ENCODE peak calls at places on chromosome 17, in seven cellular contexts. E is brain microvascular endothelial cell; M is A549; X is naive thymus-derived CD4-positive, alpha-beta T cell; P is cardiac muscle cell; B is OCI-LY7; H is tibial nerve. G is an unnamed sample.

GRCh38 chr17:1511756-1512321 is 4.6 kb downstream of the INPP5K start:
- DNase-seq in H (no peak), E (no peak), M (no peak), P (peak), X (no peak), B (no peak), G (no peak)

GRCh38 chr17:73888875-73889274 is 244.6 kb upstream of the SDK2 start:
- DNase-seq in M (no peak), X (no peak), H (peak), E (no peak), B (no peak), P (no peak), G (no peak)

GRCh38 chr17:14672830-14673229 is 371.9 kb downstream of the HS3ST3B1 start:
- DNase-seq in P (peak), X (no peak), H (no peak), M (no peak), E (peak), B (no peak), G (no peak)

GRCh38 chr17:73941919-73942530 is 261.5 kb upstream of the RPL38 start:
- DNase-seq in H (no peak), B (no peak), M (no peak), X (no peak), P (no peak), E (no peak), G (no peak)

GRCh38 chr17:71878271-71878670 is 242.5 kb upstream of the SOX9 start:
- DNase-seq in X (no peak), E (no peak), M (no peak), B (no peak), H (no peak), P (no peak), G (no peak)

GRCh38 chr17:45428954-45429337 is 3.7 kb downstream of the ARHGAP27 start:
- DNase-seq in P (no peak), E (no peak), M (no peak), X (no peak), H (no peak), B (peak), G (no peak)

GRCh38 chr17:82838386-82839063 is 1.3 kb downstream of the ZNF750 start:
- DNase-seq in B (no peak), H (peak), P (peak), E (no peak), M (no peak), X (no peak), G (no peak)

GRCh38 chr17:64658931-64659330 is 3.2 kb downstream of the SMURF2 start:
- DNase-seq in M (peak), B (no peak), H (no peak), X (no peak), P (peak), E (peak), G (no peak)

GRCh38 chr17:63531022-63531965 is 8.1 kb downstream of the KCNH6 start:
- DNase-seq in M (no peak), P (no peak), E (no peak), B (no peak), H (no peak), X (no peak), G (no peak)

GRCh38 chr17:1487939-1488825 is 4.3 kb downstream of the MYO1C start:
- DNase-seq in E (peak), H (peak), X (peak), M (peak), P (peak), B (peak), G (peak)

GRCh38 chr17:75681289-75681688 is 14.2 kb downstream of the SAP30BP start:
- DNase-seq in X (no peak), M (no peak), B (no peak), H (no peak), E (peak), P (peak), G (no peak)

GRCh38 chr17:1627987-1628855 is at the start of gene SLC43A2:
- DNase-seq in M (peak), X (peak), H (peak), B (peak), P (peak), E (peak), G (peak)

GRCh38 chr17:74923538-74924249 is 379 bp upstream of the OTOP2 start:
- DNase-seq in P (peak), M (peak), H (peak), E (peak), X (peak), B (peak), G (peak)

GRCh38 chr17:80984749-80985148 is 6.9 kb upstream of the CHMP6 start:
- DNase-seq in M (peak), B (no peak), E (peak), H (no peak), X (no peak), P (peak), G (no peak)

GRCh38 chr17:77332034-77332971 is 191.5 kb downstream of the SEC14L1 start:
- DNase-seq in X (peak), H (no peak), E (no peak), B (peak), M (no peak), P (no peak), G (peak)

GRCh38 chr17:559699-560378 is 154.8 kb downstream of the VPS53 start:
- DNase-seq in X (no peak), E (peak), B (no peak), M (peak), P (peak), H (peak), G (no peak)

GRCh38 chr17:1495265-1495664 is 2.8 kb upstream of the MYO1C start:
- DNase-seq in E (no peak), M (no peak), H (no peak), X (no peak), B (no peak), P (no peak), G (no peak)

GRCh38 chr17:1995321-1996242 is 29.6 kb downstream of the RTN4RL1 start:
- DNase-seq in E (no peak), H (no peak), M (no peak), P (no peak), X (no peak), B (no peak), G (no peak)

GRCh38 chr17:81401727-81402529 is 6.7 kb downstream of the BAHCC1 start:
- DNase-seq in X (no peak), H (no peak), B (peak), P (peak), E (no peak), M (peak), G (no peak)

GRCh38 chr17:80295559-80295958 is 34.9 kb downstream of the RNF213 start:
- DNase-seq in X (no peak), H (no peak), E (no peak), B (no peak), P (no peak), M (no peak), G (no peak)

DNA sequence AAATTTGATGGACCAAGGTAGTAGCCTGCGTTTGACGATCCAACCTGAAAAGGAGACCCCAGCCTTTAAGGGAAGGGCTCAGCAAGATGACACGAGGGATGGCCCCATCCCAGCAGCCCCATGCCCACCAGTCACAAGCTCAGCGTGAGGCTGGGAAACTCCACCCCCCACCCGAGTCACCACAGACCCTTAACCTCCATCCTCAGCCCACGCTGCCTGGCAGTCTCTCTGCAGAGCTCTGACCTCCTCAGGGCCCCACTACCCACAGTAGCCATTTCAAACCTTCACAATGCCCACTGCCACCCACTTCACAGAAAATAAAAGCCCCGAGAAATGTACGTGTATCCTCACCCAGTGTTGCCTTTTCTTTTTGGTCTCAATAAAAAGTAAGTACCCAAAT is 18.7 kb downstream of the USP36 start:
- DNase-seq in H (no peak), B (no peak), X (no peak), E (no peak), P (no peak), M (no peak), G (no peak)
- H3K27ac ChIP-seq in H (peak), B (no peak), X (peak), E (peak), P (no peak), M (no peak), G (no peak)

GRCh38 chr17:38674749-38675615 is at the start of gene EPOP:
- DNase-seq in E (peak), B (peak), P (peak), M (peak), H (peak), X (peak), G (peak)
- H3K27ac ChIP-seq in E (no peak), B (peak), P (no peak), M (peak), H (no peak), X (peak), G (peak)

DNA sequence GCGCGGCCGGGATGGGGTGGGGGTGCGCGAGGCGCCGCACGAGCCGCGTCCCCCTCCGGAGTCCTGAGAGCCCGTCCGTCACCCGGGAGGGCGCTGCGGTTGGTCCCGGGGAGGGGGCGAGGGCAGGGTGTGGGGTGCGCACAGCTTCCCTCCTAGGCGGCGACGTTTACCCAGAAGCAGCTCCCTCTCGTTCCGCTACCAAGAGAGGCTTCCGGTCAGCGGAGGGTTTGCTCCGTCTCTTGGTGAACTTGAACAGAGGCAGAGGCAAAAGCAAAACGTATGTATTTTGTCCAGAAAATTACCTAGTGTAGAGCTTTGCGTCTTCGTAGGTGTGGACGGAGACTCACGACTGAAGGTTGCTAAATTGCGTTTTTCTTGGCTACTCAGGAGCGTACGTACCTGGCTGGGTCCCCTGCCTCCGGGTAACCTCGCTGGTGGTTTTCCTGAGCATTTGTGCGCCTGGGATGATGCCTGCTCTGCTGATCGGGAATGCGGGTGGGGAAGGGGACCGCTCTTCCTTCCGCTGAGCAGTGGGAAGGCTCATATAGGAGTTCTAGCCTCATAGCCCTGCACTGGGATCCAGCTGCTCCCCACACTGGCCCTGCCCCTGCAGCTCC is 824 bp downstream of the WSCD1 start:
- DNase-seq in P (no peak), X (no peak), B (no peak), E (no peak), M (peak), H (no peak), G (no peak)
- H3K27ac ChIP-seq in P (no peak), X (no peak), B (no peak), E (no peak), M (peak), H (no peak), G (no peak)

DNA sequence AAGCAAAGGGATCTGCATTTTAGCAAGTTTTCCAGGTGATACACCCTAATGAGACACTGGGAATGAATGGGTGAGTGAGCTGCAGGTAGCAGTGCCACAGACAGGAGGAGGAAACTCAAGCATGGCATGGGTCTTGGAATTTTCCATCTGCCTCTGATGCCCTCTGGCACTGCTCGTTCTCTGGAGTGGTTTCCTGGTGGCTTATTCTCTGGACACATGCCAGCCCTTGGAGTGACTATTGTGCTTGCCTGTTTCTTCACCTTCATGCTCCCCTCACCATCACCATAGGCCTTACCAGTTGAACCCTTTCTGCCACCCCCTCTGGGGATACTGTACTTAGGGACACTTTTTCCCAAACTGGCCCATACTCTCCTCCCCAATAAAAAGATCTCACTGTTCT is 1.6 kb downstream of the COASY start:
- DNase-seq in H (no peak), E (no peak), X (no peak), B (no peak), P (no peak), M (no peak), G (no peak)
- H3K27ac ChIP-seq in H (no peak), E (no peak), X (peak), B (peak), P (no peak), M (peak), G (peak)

DNA sequence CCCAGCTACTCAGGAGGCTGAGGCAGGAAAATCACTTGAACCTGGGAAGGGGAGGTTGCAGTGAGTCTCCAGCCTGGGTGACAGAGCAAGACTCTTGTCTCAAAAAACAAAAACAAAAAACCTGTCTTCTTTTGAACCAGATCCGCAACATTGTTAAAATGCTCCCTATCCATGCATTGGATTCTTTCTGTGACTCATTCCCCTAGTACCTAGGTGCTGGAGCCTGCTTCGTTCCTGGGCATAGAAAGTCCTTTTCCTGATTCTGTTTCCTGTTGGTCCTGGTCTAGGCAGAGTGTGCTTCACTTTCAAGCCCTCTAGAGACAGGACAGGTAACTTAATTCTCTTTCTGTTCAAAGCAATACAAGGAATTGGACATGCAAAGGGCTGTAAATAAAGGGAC is 5.2 kb downstream of the EPN2 start:
- DNase-seq in E (no peak), X (no peak), M (no peak), B (no peak), P (no peak), H (no peak), G (no peak)
- H3K27ac ChIP-seq in E (no peak), X (no peak), M (no peak), B (peak), P (peak), H (no peak), G (no peak)

GRCh38 chr17:57165754-57166153 is 80.7 kb downstream of the AKAP1 start:
- DNase-seq in E (no peak), H (no peak), P (no peak), B (no peak), M (no peak), X (no peak), G (no peak)

GRCh38 chr17:57164814-57165213 is 79.8 kb downstream of the AKAP1 start:
- DNase-seq in P (no peak), E (no peak), X (no peak), B (no peak), M (no peak), H (no peak), G (no peak)

GRCh38 chr17:57158795-57159194 is 73.7 kb downstream of the AKAP1 start:
- DNase-seq in X (no peak), B (no peak), M (no peak), H (no peak), E (no peak), P (no peak), G (no peak)

GRCh38 chr17:57158296-57158695 is 73.2 kb downstream of the AKAP1 start:
- DNase-seq in X (no peak), P (no peak), M (peak), B (no peak), H (no peak), E (no peak), G (no peak)

GRCh38 chr17:57160624-57161023 is 75.6 kb downstream of the AKAP1 start:
- DNase-seq in M (no peak), P (no peak), B (no peak), E (no peak), X (no peak), H (no peak), G (no peak)
- H3K27ac ChIP-seq in M (no peak), P (no peak), B (no peak), E (no peak), X (no peak), H (no peak), G (no peak)

GRCh38 chr17:79153367-79154130 is 78.9 kb downstream of the ENGASE start:
- DNase-seq in X (no peak), B (no peak), H (no peak), P (no peak), E (no peak), M (no peak), G (no peak)

GRCh38 chr17:79156463-79157095 is 82.0 kb downstream of the ENGASE start:
- DNase-seq in H (no peak), P (no peak), B (no peak), E (no peak), X (no peak), M (no peak), G (no peak)

GRCh38 chr17:79154951-79155557 is 80.4 kb downstream of the ENGASE start:
- DNase-seq in H (no peak), B (no peak), E (no peak), M (no peak), P (no peak), X (no peak), G (no peak)

GRCh38 chr17:79154446-79154845 is 79.8 kb downstream of the ENGASE start:
- DNase-seq in H (no peak), E (no peak), M (no peak), B (no peak), X (no peak), P (no peak), G (no peak)

DNA sequence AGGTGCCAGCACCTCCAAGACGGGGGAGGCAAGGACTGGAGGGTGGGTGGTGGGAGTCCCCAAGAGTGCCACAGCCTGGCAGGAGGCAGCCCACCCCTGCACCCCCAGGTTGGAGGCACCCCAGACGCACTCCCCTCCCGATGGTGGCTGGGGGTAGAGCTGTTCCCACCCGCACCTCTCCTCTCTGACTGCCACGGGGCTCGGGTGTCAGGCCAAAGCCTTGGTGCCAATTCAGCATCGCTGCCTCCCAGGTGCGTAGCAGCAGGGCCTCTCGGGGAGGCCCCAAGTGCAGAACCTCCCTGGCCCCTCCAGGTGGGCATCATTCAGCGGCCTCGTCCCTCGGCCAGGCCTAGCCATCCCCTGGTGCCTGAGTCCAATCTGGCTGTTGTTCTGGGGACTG is 81.1 kb downstream of the ENGASE start:
- DNase-seq in B (no peak), M (no peak), E (no peak), H (no peak), P (no peak), X (no peak), G (no peak)
- H3K27ac ChIP-seq in B (no peak), M (no peak), E (no peak), H (no peak), P (no peak), X (no peak), G (no peak)

DNA sequence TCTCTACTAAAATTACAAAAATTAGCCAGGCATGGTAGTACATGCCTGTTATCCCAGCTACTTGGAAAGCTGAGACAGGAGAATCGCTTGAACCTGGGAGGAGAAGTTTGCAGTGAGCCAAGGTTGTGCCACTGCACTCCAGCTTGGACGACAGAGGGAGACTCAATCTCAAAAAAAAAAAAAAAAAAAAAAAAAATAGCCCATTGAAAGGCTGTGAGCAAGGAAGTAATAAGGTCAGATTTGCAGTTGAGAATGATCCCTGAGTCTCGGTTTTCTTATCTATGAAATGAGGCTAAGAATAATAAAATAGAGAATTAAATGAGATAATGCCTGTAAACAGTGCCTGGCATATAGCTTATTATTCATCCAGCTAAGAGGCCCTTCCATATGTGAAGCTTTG is 1.3 kb upstream of the PDK2 start:
- DNase-seq in H (no peak), E (no peak), P (no peak), M (no peak), B (no peak), X (no peak), G (no peak)
- H3K27ac ChIP-seq in H (peak), E (no peak), P (no peak), M (peak), B (no peak), X (peak), G (peak)